ENCODE peak calls at places on chromosomes 12 and 14, in ten cellular contexts. U, C, E, Q, H, B, M, T, I and P are unnamed samples. For H3K9me3, the result is how much of the 10 kb centered on the place peaks cover.

GRCh38 chr14:31106768-31107167 is 80.6 kb upstream of the STRN3 start:
- DNase-seq in U (no peak), C (no peak), E (no peak), Q (no peak), H (no peak), B (no peak), M (no peak), T (no peak), I (peak), P (no peak)

GRCh38 chr12:25764892-25765291 is 193.6 kb upstream of the RASSF8 start:
- DNase-seq in U (no peak), C (no peak), E (no peak), Q (no peak), H (no peak), B (no peak), M (no peak), T (no peak), I (peak), P (no peak)

GRCh38 chr12:114686421-114687268 is 2.7 kb upstream of the TBX3 start:
- DNase-seq in U (no peak), C (no peak), E (peak), Q (no peak), H (no peak), B (no peak), M (no peak), T (no peak), I (no peak), P (peak)

GRCh38 chr14:52052991-52053390 is 15.9 kb downstream of the NID2 start:
- DNase-seq in U (no peak), C (no peak), E (no peak), Q (no peak), H (no peak), B (no peak), M (peak), T (no peak), I (peak), P (no peak)

GRCh38 chr12:58930770-58931324 is 10.5 kb upstream of the LRIG3 start:
- DNase-seq in U (no peak), C (no peak), E (no peak), Q (no peak), H (no peak), B (no peak), M (no peak), T (no peak), I (no peak), P (no peak)

GRCh38 chr12:104576980-104577925 is 120.5 kb downstream of the CHST11 start:
- DNase-seq in U (no peak), C (peak), E (no peak), Q (no peak), H (no peak), B (no peak), M (no peak), T (no peak), I (no peak), P (no peak)

GRCh38 chr14:73645248-73645610 is 443 bp downstream of the DNAL1 start:
- DNase-seq in U (no peak), C (no peak), E (no peak), Q (no peak), H (no peak), B (no peak), M (no peak), T (no peak), I (no peak), P (no peak)

GRCh38 chr14:37834275-37834674 is 238.8 kb downstream of the TTC6 start:
- DNase-seq in U (no peak), C (no peak), E (no peak), Q (no peak), H (peak), B (no peak), M (no peak), T (no peak), I (no peak), P (no peak)

GRCh38 chr14:69002069-69002468 is 23.0 kb upstream of the ACTN1 start:
- DNase-seq in U (peak), C (no peak), E (no peak), Q (no peak), H (no peak), B (peak), M (no peak), T (no peak), I (no peak), P (peak)

GRCh38 chr14:87944987-87945604 is 47.9 kb downstream of the GALC start:
- DNase-seq in U (no peak), C (peak), E (no peak), Q (no peak), H (peak), B (no peak), M (no peak), T (no peak), I (peak), P (no peak)

GRCh38 chr14:92568621-92569479 is 55.3 kb downstream of the RIN3 start:
- DNase-seq in U (no peak), C (no peak), E (no peak), Q (no peak), H (no peak), B (no peak), M (no peak), T (peak), I (peak), P (no peak)

GRCh38 chr14:104384776-104385071 is 194.8 kb upstream of the C14orf180 start:
- DNase-seq in U (peak), C (no peak), E (no peak), Q (peak), H (no peak), B (no peak), M (no peak), T (no peak), I (no peak), P (peak)

GRCh38 chr12:123395236-123395635 is 11.3 kb downstream of the KMT5A start:
- DNase-seq in U (no peak), C (no peak), E (no peak), Q (no peak), H (no peak), B (no peak), M (no peak), T (no peak), I (no peak), P (no peak)

GRCh38 chr14:55976619-55977018 is 141.6 kb upstream of the PELI2 start:
- DNase-seq in U (no peak), C (no peak), E (no peak), Q (no peak), H (no peak), B (no peak), M (no peak), T (no peak), I (peak), P (no peak)

GRCh38 chr14:104680056-104680805 is 9.2 kb upstream of the INF2 start:
- DNase-seq in U (no peak), C (no peak), E (no peak), Q (peak), H (no peak), B (peak), M (no peak), T (peak), I (peak), P (peak)

GRCh38 chr12:93060666-93061413 is 131.7 kb upstream of the EEA1 start:
- DNase-seq in U (no peak), C (peak), E (peak), Q (no peak), H (no peak), B (no peak), M (no peak), T (no peak), I (peak), P (no peak)

GRCh38 chr12:30989754-30990153 is 63.2 kb downstream of the TSPAN11 start:
- DNase-seq in U (peak), C (no peak), E (no peak), Q (no peak), H (peak), B (no peak), M (no peak), T (no peak), I (no peak), P (no peak)

GRCh38 chr12:25321772-25322171 is 71.0 kb upstream of the KRAS start:
- DNase-seq in U (no peak), C (no peak), E (no peak), Q (no peak), H (no peak), B (no peak), M (no peak), T (no peak), I (no peak), P (no peak)

DNA sequence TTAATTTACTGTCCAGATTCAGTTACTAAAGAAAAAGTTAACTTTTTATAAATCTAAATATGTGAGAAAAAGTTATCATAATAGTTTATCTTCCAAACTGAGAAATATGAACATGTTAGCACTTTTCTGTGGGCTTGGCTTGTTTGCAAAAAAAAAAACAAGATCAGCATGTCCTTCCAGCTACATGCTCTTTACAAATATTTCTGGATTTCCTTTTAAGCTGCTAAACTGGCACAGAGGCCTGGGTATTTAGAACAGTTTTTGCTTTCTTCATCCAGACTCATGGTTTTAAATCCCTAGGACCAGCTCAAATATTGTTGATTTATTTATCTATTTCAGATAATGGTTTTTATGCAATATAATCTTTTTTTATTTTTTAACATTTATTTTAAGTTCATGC is 1444.5 kb upstream of the FLRT2 start:
- DNase-seq in U (no peak), C (no peak), E (no peak), Q (no peak), H (no peak), B (no peak), M (no peak), T (no peak), I (peak), P (no peak)
- H3K9me3 ChIP-seq in U (under half), C (under half), E (under half), Q (under half), H (under half), B (under half), M (under half), T (under half), I (under half), P (under half)

DNA sequence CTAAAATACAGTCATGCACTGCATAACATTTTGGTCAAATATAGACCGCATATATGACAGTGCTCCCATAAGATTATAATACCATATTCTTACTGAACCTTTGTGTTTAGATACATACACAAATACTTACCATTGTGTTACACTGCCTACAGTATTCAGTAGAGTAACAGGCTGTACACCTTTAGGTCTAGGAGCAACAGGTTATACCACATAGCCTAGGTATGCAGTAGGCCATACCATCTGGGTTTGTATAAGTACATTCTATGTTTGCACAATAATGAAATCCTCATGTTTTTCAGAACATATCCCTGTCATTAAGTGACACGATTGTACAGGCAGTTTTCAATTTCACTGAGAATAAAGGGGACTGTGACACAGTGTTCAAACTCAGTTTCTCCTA is 22.3 kb downstream of the KDM5A start:
- DNase-seq in U (no peak), C (no peak), E (no peak), Q (no peak), H (no peak), B (no peak), M (no peak), T (no peak), I (no peak), P (no peak)
- H3K9me3 ChIP-seq in U (under half), C (under half), E (under half), Q (under half), H (under half), B (under half), M (under half), T (under half), I (under half), P (under half)

GRCh38 chr12:34547276-34547675 is 525.0 kb downstream of the ALG10 start:
- DNase-seq in U (no peak), C (no peak), E (no peak), Q (no peak), H (no peak), B (no peak), M (no peak), T (no peak), I (no peak), P (no peak)
- H3K9me3 ChIP-seq in U (half or more), C (under half), E (under half), Q (under half), H (half or more), B (half or more), M (under half), T (half or more), I (under half), P (under half)

GRCh38 chr12:126908765-126909142 is 1358.2 kb upstream of the TMEM132C start:
- DNase-seq in U (no peak), C (no peak), E (no peak), Q (no peak), H (no peak), B (no peak), M (no peak), T (no peak), I (no peak), P (no peak)

GRCh38 chr12:126914170-126914796 is 1352.7 kb upstream of the TMEM132C start:
- DNase-seq in U (no peak), C (no peak), E (no peak), Q (no peak), H (no peak), B (no peak), M (no peak), T (no peak), I (no peak), P (no peak)

GRCh38 chr12:126912111-126912510 is 1354.9 kb upstream of the TMEM132C start:
- DNase-seq in U (no peak), C (no peak), E (no peak), Q (no peak), H (no peak), B (no peak), M (no peak), T (no peak), I (no peak), P (no peak)

GRCh38 chr12:126907900-126908764 is 1358.8 kb upstream of the TMEM132C start:
- DNase-seq in U (no peak), C (no peak), E (no peak), Q (no peak), H (no peak), B (no peak), M (no peak), T (no peak), I (no peak), P (no peak)

GRCh38 chr12:126910570-126910969 is 1356.4 kb upstream of the TMEM132C start:
- DNase-seq in U (no peak), C (no peak), E (no peak), Q (no peak), H (no peak), B (no peak), M (no peak), T (no peak), I (no peak), P (no peak)
- H3K9me3 ChIP-seq in U (under half), C (under half), E (under half), Q (under half), H (under half), B (under half), M (under half), T (under half), I (under half), P (under half)

GRCh38 chr12:133174901-133175300 is 6.4 kb upstream of the ZNF268 start:
- DNase-seq in U (no peak), C (no peak), E (no peak), Q (no peak), H (no peak), B (no peak), M (no peak), T (no peak), I (no peak), P (no peak)
- H3K9me3 ChIP-seq in U (under half), C (under half), E (under half), Q (under half), H (under half), B (half or more), M (under half), T (half or more), I (under half), P (under half)

GRCh38 chr12:49684310-49684854 is 22.8 kb downstream of the FMNL3 start:
- DNase-seq in U (no peak), C (no peak), E (no peak), Q (no peak), H (no peak), B (no peak), M (no peak), T (no peak), I (no peak), P (no peak)

GRCh38 chr12:49689785-49690184 is 17.4 kb downstream of the FMNL3 start:
- DNase-seq in U (no peak), C (no peak), E (no peak), Q (no peak), H (no peak), B (no peak), M (no peak), T (no peak), I (no peak), P (no peak)

GRCh38 chr12:49683604-49684309 is 23.4 kb downstream of the FMNL3 start:
- DNase-seq in U (no peak), C (no peak), E (no peak), Q (no peak), H (no peak), B (no peak), M (no peak), T (no peak), I (no peak), P (no peak)

GRCh38 chr12:49689236-49689635 is 18.0 kb downstream of the FMNL3 start:
- DNase-seq in U (no peak), C (no peak), E (no peak), Q (no peak), H (no peak), B (no peak), M (no peak), T (no peak), I (no peak), P (no peak)

DNA sequence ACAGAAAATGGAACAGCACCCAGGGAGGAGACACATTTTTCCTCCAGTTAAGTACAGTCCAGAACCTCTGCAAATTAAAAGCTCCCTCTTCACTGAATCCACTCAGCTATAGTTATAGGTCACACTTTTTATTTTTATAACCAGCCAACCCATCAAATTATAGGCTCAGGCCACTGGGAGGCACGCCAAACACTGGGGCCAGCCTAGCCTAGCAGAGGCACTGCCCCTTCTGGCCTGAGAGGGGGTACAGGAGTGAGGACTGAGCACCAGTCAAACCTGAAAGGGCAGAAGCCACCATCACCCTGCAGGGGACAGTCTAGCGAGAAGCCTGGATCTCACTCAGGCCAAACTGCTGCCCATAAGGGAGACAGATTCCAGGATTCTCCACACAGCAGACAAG is 19.3 kb downstream of the FMNL3 start:
- DNase-seq in U (no peak), C (no peak), E (no peak), Q (no peak), H (no peak), B (no peak), M (no peak), T (no peak), I (no peak), P (no peak)
- H3K9me3 ChIP-seq in U (under half), C (under half), E (under half), Q (under half), H (under half), B (under half), M (under half), T (under half), I (under half), P (under half)

DNA sequence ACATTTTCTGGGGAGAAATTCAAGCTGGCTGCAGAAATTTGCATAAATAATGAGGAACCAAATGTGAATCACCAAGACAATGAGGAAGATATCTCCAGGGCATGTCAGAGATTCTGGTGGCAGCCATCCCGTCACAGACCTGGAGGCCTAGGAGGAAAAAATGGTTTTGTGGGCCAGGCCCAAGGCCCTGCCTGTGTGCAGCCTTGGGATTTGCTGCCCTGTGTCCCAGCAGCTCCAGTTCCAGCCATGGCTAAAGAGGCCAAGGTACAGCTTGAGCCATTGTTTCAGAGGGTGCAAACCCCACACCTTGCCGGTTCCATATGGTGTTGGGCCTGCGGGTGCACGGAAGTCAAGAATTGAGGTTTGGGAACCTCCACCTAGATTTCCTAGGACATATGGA is 147.5 kb downstream of the ADCK1 start:
- DNase-seq in U (no peak), C (no peak), E (no peak), Q (no peak), H (no peak), B (no peak), M (no peak), T (no peak), I (no peak), P (no peak)
- H3K9me3 ChIP-seq in U (under half), C (under half), E (under half), Q (under half), H (under half), B (under half), M (under half), T (under half), I (under half), P (under half)

DNA sequence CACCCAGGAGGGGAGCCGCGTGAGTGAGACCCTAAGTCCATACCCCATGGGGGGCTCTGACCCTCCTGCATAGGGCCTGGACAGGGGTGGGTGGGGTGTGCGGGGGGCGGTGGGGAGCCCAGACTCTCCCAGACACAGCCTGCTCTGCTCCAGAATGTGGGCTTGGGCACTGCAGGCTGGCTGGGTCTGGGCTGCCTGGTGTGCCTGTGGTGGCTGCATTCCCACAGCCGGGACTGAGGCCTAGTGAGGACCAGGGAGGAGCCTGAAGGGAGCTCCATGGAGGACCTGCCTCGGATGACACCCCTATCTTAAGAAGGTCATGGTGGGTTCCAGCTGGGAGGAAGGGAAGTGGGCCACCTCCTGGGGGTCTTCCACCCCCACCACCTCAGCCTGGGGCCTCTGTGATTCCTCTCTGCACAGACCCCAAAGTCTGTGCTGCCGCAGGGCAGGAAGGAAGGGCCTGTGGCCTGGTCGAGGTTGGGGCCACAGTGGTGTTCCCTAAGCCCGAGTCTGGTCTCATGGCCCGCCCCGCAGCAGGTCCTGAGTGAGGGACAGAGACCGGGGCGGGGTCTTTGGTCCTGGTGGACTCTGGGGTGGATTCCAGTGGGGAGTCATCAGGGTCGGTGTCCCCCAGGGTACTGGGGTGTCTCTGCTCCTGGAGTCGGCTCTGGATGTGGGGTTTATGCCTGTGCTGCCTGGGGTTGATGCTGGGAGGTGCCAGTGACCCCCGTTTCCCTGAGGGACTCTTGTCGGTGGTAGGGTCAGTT is 392.3 kb downstream of the TMEM121 start:
- DNase-seq in U (peak), C (no peak), E (peak), Q (peak), H (no peak), B (no peak), M (no peak), T (peak), I (no peak), P (peak)
- H3K9me3 ChIP-seq in U (under half), C (half or more), E (under half), Q (under half), H (under half), B (under half), M (under half), T (under half), I (under half), P (under half)

DNA sequence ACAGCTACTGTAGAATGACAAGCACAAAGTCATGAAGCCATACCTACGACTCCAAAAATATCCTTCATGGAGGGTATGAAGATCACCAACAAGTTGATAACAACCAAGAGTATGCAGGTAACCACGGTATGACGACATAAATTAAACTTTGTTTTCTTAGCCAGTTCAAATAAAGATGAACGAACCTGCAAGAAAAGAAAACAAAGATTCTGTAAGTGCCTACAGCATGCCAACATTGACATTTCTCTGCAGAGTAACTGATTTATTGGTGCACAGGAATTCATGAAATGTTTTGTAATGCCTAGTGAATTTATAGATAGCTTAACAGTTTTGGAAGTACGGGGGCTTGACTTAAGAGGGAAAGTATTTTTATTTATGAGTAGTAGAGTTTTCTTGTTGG is 71.0 kb downstream of the SLC38A1 start:
- DNase-seq in U (no peak), C (no peak), E (no peak), Q (no peak), H (no peak), B (no peak), M (no peak), T (no peak), I (no peak), P (no peak)
- H3K9me3 ChIP-seq in U (under half), C (under half), E (under half), Q (under half), H (under half), B (under half), M (under half), T (under half), I (under half), P (under half)